ENCODE peak calls at places on chromosomes 5 and 9, in four cellular contexts. L is H54; E is activated naive CD4-positive, alpha-beta T cell treated with anti-CD3 and anti-CD28 coated beads for 36 hours; J is NCI-H1417. A is an unnamed sample.

GRCh38 chr5:172586118-172587060 is 54.7 kb upstream of the NEURL1B start:
- DNase-seq in L (no peak), E (no peak), J (no peak), A (no peak)

GRCh38 chr5:31036407-31036806 is 157.1 kb upstream of the CDH6 start:
- DNase-seq in L (no peak), E (no peak), J (no peak), A (no peak)

GRCh38 chr9:128550226-128550625 is 2.2 kb upstream of the SPTAN1 start:
- DNase-seq in L (no peak), E (peak), J (no peak), A (no peak)

GRCh38 chr5:9553561-9553960 is 7.7 kb upstream of the SEMA5A start:
- DNase-seq in L (no peak), E (no peak), J (no peak), A (no peak)

GRCh38 chr9:120612218-120612617 is 32.3 kb upstream of the CDK5RAP2 start:
- DNase-seq in L (no peak), E (peak), J (peak), A (no peak)

GRCh38 chr9:105385372-105385985 is 62.4 kb upstream of the FSD1L start:
- DNase-seq in L (peak), E (peak), J (no peak), A (no peak)

GRCh38 chr5:137310051-137310730 is 188.9 kb downstream of the SPOCK1 start:
- DNase-seq in L (peak), E (no peak), J (no peak), A (peak)

GRCh38 chr9:79384091-79384490 is 187.7 kb upstream of the TLE4 start:
- DNase-seq in L (no peak), E (no peak), J (no peak), A (no peak)

GRCh38 chr5:68534131-68534940 is 318.8 kb downstream of the PIK3R1 start:
- DNase-seq in L (no peak), E (no peak), J (no peak), A (no peak)

GRCh38 chr5:131637694-131638093 is 2.7 kb upstream of the RAPGEF6 start:
- DNase-seq in L (no peak), E (no peak), J (peak), A (no peak)

GRCh38 chr5:119411291-119411934 is 40.9 kb upstream of the HSD17B4 start:
- DNase-seq in L (peak), E (no peak), J (peak), A (no peak)

GRCh38 chr9:13351768-13352386 is 72.4 kb upstream of the MPDZ start:
- DNase-seq in L (no peak), E (no peak), J (peak), A (peak)

GRCh38 chr5:40052812-40053211 is 626.9 kb upstream of the PTGER4 start:
- DNase-seq in L (no peak), E (no peak), J (no peak), A (peak)

GRCh38 chr5:63697811-63698210 is 264.4 kb downstream of the HTR1A start:
- DNase-seq in L (no peak), E (no peak), J (peak), A (no peak)

GRCh38 chr9:32294051-32294600 is 90.3 kb upstream of the ACO1 start:
- DNase-seq in L (no peak), E (no peak), J (no peak), A (no peak)

GRCh38 chr9:133101356-133102189 is 19.5 kb downstream of the RALGDS start:
- DNase-seq in L (no peak), E (no peak), J (no peak), A (no peak)

GRCh38 chr5:27377626-27378025 is 339.2 kb upstream of the CDH9 start:
- DNase-seq in L (no peak), E (no peak), J (no peak), A (no peak)

GRCh38 chr9:8224381-8224791 is 424.8 kb upstream of the DMAC1 start:
- DNase-seq in L (peak), E (no peak), J (no peak), A (no peak)

GRCh38 chr5:159157552-159157951 is 51.8 kb downstream of the RNF145 start:
- DNase-seq in L (no peak), E (no peak), J (no peak), A (no peak)

GRCh38 chr9:127311239-127311741 is 46.7 kb downstream of the GARNL3 start:
- DNase-seq in L (peak), E (peak), J (peak), A (peak)

GRCh38 chr9:114928092-114928491 is 2.3 kb downstream of the TNFSF8 start:
- DNase-seq in L (no peak), E (peak), J (no peak), A (no peak)

A was measured in A549.